ENCODE peak calls at places on chromosome 7, in nine cellular contexts. F, O, U, T, N, Y, P, R and V are unnamed samples. For H3K4me1, the result is how much of the 10 kb centered on the place peaks cover.

GRCh38 chr7:111730476-111731300 is 168.4 kb upstream of the IMMP2L start:
- DNase-seq in F (no peak), N (no peak), Y (no peak), U (peak), T (no peak), O (no peak), P (peak), R (no peak), V (peak)

GRCh38 chr7:116259821-116260440 is 49.6 kb downstream of the TES start:
- DNase-seq in O (no peak), F (no peak), P (no peak), U (peak), R (no peak), Y (no peak), T (no peak), N (no peak), V (no peak)

GRCh38 chr7:20304366-20304765 is 26.3 kb upstream of the ITGB8 start:
- DNase-seq in R (no peak), F (no peak), P (peak), O (no peak), N (no peak), T (peak), U (no peak), Y (no peak), V (no peak)

GRCh38 chr7:43834463-43835251 is 34.7 kb downstream of the MRPS24 start:
- DNase-seq in O (no peak), R (peak), U (no peak), F (peak), T (no peak), Y (no peak), P (no peak), N (no peak), V (no peak)

GRCh38 chr7:2540133-2540532 is 15.2 kb downstream of the BRAT1 start:
- DNase-seq in F (no peak), T (peak), N (no peak), O (no peak), U (no peak), Y (peak), P (no peak), R (no peak), V (no peak)

GRCh38 chr7:28181921-28182517 is 1.4 kb upstream of the JAZF1 start:
- DNase-seq in F (no peak), U (no peak), Y (no peak), O (no peak), P (no peak), N (no peak), R (no peak), T (no peak), V (no peak)

GRCh38 chr7:3002631-3003030 is 41.0 kb downstream of the CARD11 start:
- DNase-seq in O (no peak), N (peak), T (no peak), P (no peak), F (no peak), U (no peak), Y (no peak), R (no peak), V (no peak)

GRCh38 chr7:44071726-44072363 is 6.5 kb upstream of the PGAM2 start:
- DNase-seq in T (peak), P (peak), O (no peak), U (no peak), N (no peak), R (no peak), Y (peak), F (no peak), V (no peak)

GRCh38 chr7:151820486-151821105 is 56.3 kb downstream of the PRKAG2 start:
- DNase-seq in R (no peak), T (no peak), P (no peak), O (no peak), N (no peak), U (no peak), Y (no peak), F (no peak), V (no peak)

GRCh38 chr7:144736880-144737493 is 98.9 kb downstream of the TPK1 start:
- DNase-seq in P (no peak), O (no peak), T (no peak), U (no peak), Y (no peak), F (no peak), R (no peak), N (no peak), V (no peak)

GRCh38 chr7:23654508-23654907 is 25.5 kb upstream of the FAM221A start:
- DNase-seq in F (no peak), R (no peak), U (peak), O (no peak), N (no peak), P (peak), Y (no peak), T (peak), V (peak)

GRCh38 chr7:1938788-1939433 is 268.8 kb downstream of the ELFN1 start:
- DNase-seq in U (no peak), O (peak), R (no peak), P (no peak), Y (peak), N (no peak), F (no peak), T (no peak), V (no peak)

GRCh38 chr7:86991844-86992243 is 67.6 kb downstream of the ELAPOR2 start:
- DNase-seq in P (no peak), O (no peak), Y (no peak), T (no peak), U (no peak), R (no peak), N (no peak), F (no peak), V (no peak)

GRCh38 chr7:19117081-19117869 is at the start of gene TWIST1:
- DNase-seq in T (no peak), F (no peak), N (no peak), Y (peak), U (no peak), P (peak), R (no peak), O (peak), V (no peak)

GRCh38 chr7:148733496-148733895 is 34.8 kb downstream of the CUL1 start:
- DNase-seq in T (no peak), O (no peak), P (no peak), N (no peak), Y (no peak), F (no peak), R (no peak), U (no peak), V (no peak)

GRCh38 chr7:87797798-87798403 is 78.3 kb downstream of the SLC25A40 start:
- DNase-seq in P (peak), T (no peak), O (no peak), N (no peak), R (peak), F (no peak), U (peak), Y (no peak), V (peak)

GRCh38 chr7:112205348-112206237 is 606 bp downstream of the DOCK4 start:
- DNase-seq in T (peak), Y (peak), N (no peak), R (no peak), F (peak), O (peak), P (peak), U (peak), V (no peak)

GRCh38 chr7:16708980-16709379 is 44.6 kb upstream of the TSPAN13 start:
- DNase-seq in F (no peak), N (no peak), Y (no peak), P (peak), U (no peak), T (no peak), R (no peak), O (no peak), V (no peak)

GRCh38 chr7:127705461-127705959 is 53.5 kb downstream of the SND1 start:
- DNase-seq in O (no peak), Y (no peak), T (no peak), P (no peak), F (no peak), N (no peak), U (no peak), R (no peak), V (no peak)

GRCh38 chr7:131900785-131901287 is 344.4 kb upstream of the PODXL start:
- DNase-seq in O (no peak), T (no peak), N (no peak), Y (no peak), U (no peak), P (no peak), R (no peak), F (no peak), V (no peak)

GRCh38 chr7:34342403-34342802 is 315.6 kb upstream of the NPSR1 start:
- DNase-seq in F (no peak), T (no peak), P (peak), N (no peak), U (no peak), Y (no peak), O (no peak), R (no peak), V (no peak)

GRCh38 chr7:116316838-116317612 is 106.7 kb downstream of the TES start:
- DNase-seq in U (peak), N (no peak), T (no peak), O (no peak), R (peak), Y (peak), P (peak), F (no peak), V (no peak)

GRCh38 chr7:105678811-105679495 is 97.7 kb upstream of the EFCAB10 start:
- DNase-seq in F (no peak), T (peak), R (no peak), Y (peak), U (no peak), P (no peak), O (peak), N (peak), V (no peak)

DNA sequence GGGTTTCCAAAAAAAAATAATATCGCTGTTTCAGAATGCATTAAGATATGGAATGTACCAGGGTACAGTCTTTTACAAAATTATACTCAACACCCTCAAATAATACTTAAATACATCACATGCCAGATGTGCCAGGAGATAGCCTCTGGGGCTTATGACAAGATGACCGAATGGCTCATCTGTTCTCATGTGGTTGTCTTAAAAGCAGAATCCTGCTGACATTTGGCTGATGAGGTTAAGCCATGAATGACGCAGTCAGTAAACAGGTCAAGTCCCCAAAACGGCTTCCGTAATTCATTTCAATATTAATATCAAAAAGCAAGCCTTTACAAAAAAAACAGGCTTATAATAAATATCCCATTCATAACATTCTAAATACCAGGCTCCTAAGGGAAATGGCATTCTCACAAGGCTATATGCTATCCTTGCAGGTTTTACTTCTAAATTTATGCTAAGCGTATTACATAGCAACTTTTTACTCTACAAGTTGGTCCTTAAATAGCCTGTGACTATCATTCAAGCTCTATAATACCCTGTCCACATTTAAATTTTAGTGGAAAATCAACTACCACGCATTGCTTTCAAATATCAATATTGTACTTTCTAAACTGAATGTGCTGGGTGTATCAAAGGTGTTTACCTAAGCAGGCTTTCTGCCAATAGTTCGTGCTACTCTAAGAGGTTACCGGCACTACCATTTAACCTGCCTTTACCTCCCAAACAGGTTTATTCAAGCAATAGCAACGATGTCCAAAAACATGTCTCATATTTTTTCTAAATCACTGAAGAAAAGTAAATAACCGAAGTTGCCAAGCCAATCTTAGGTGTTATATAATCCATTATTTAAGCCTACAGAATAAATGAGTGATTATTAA is 15.6 kb downstream of the SMURF1 start:
- DNase-seq in F (no peak), O (no peak), P (no peak), N (no peak), R (no peak), T (no peak), Y (no peak), U (no peak), V (no peak)
- H3K4me3 ChIP-seq in F (no peak), O (no peak), P (no peak), N (no peak), R (no peak), T (no peak), Y (no peak), U (no peak), V (no peak)

DNA sequence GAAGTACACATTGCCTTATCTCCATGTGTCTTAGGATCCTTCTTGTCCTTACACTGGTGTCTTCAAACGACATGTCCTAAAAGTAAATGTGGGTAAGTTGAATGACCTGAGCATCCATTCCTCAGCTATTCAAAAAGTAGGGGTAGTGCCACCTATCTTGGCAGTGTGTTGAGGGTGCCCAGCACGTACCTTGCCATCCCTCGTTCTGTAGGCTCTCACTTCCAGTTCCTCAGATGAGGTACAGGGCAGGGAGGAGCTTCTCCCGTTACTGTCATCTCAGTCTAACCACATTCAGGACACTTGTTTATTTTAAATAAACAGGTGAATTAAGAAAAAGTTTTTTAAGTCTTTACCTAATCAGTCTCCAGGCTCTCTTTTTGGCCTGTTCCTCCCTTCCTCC is 13.0 kb downstream of the BUD23 start:
- DNase-seq in U (no peak), O (no peak), F (no peak), P (no peak), T (no peak), N (no peak), R (no peak), Y (no peak), V (no peak)
- H3K4me1 ChIP-seq in U (under half), O (under half), F (under half), P (under half), T (under half), N (under half), R (under half), Y (under half), V (under half)

DNA sequence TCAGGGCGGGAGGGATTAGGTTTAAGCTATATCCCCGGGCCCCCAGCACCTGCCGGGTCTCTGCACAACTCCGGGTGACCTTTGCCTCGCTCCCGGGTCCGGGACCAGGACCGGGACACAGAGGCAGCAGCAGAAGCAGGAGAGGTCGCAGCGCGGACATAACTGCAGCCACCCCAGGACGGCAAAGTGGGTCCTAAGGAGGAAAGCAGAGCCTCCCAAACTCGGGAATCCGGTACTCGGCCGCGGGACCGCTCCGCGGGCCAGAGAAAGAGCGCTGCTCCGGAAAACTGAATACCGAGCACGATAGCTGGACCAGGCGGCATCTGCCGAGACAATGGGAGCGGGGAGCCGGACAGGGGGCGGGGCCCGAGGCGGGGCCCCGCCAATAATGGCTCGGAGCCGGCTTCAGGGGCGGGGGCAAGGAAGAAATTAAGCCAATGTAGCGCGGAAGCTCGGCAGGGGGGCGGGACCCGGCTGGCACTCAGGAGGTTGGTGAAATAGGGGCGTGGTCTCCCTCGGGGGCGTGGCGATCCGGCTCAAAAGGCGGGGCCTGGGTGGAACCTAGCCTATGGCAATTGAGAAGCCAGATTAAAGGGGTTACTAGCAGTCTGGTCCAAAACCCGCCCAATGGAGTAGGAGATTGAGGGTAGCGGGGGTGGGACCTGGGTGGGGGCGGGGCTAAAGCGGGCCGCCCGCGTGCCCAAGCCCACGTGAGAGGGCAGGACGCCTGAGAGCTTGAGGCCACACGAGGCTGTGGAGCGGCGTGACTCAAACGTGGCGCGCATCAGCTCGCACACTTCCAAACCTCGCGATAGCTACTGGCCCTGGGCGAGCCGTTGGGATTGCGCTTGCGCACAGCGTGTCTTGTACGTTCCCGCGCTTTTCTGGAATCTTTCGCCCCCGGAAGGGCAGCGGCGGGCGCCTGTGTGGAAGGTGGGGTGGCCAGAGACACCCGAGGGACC is at the start of the genes GPC2 and STAG3:
- DNase-seq in F (peak), U (peak), P (peak), N (peak), O (peak), R (peak), T (peak), Y (peak), V (peak)
- H3K27ac ChIP-seq in F (no peak), U (peak), P (no peak), N (peak), O (no peak), R (no peak), T (peak), Y (no peak), V (no peak)

DNA sequence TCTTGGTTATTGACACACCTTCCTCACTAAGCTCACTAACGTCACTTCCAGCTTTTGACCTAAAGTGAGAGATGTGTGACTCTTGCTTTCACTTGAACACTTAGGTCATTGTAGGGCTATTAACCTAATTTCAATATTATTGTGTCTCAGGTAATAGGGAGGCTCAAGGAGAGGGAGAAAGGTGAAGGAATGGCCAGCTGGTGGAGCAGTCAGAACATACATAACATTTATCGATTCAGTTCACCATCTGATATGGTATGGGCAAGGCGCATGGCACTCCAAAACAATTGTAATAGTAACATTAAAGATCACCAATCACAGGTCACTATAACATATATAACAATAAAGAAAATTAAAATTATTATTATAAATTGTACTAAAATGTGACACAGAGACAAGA is 94.9 kb upstream of the FAM20C start:
- DNase-seq in R (no peak), O (no peak), T (no peak), N (no peak), Y (no peak), F (no peak), U (no peak), P (no peak), V (no peak)
- H3K4me3 ChIP-seq in R (no peak), O (no peak), T (no peak), N (no peak), Y (no peak), F (no peak), U (no peak), P (no peak), V (no peak)

DNA sequence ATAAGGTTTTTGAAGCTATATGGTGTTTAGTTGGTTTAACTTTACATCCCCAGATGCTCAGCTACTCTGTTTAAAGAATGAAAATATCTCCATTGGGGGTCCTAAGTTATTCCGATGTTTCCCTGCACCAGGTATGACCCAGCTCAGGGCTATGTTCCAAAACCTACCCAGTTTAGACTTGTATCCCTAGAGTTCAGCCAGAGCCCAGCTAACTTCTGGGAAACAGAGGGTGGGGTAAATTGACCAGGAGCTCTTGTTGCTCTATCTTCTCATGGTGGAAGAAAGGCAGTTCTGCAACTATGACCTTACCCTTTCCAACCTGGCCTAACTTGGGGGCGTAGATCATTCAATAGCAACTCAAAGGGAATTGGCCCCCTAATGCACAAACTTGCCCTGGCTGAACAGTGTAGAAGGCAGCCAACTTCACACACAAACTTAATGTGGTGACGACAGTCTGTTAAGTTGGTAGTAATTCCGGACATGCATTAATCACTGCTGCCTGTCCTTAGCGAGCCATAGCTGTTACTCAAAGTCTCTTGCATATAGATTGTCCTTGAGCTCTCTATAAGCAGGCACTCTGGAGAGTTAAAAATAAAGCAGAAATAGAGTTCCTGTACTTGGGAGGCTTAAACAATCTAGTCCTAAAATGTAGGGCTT is 5.4 kb upstream of the ZNRF2 start:
- DNase-seq in U (no peak), N (no peak), O (no peak), F (no peak), P (no peak), R (no peak), Y (no peak), T (no peak), V (no peak)
- H3K4me1 ChIP-seq in U (under half), N (under half), O (under half), F (under half), P (under half), R (under half), Y (under half), T (under half), V (under half)

GRCh38 chr7:136293272-136293671 is 316.1 kb upstream of the MTPN start:
- DNase-seq in Y (no peak), R (peak), N (no peak), O (no peak), U (no peak), F (no peak), T (no peak), P (no peak), V (no peak)

GRCh38 chr7:136293841-136294391 is 316.8 kb upstream of the MTPN start:
- DNase-seq in R (no peak), N (no peak), U (no peak), T (no peak), O (no peak), F (no peak), Y (no peak), P (no peak), V (no peak)

GRCh38 chr7:136292365-136292764 is 315.2 kb upstream of the MTPN start:
- DNase-seq in N (no peak), F (no peak), U (no peak), T (no peak), R (no peak), P (no peak), O (no peak), Y (no peak), V (no peak)

GRCh38 chr7:136294977-136295376 is 317.8 kb upstream of the MTPN start:
- DNase-seq in O (no peak), Y (no peak), F (no peak), T (no peak), P (no peak), U (no peak), R (no peak), N (no peak), V (no peak)
- H3K27ac ChIP-seq in O (no peak), Y (no peak), F (no peak), T (no peak), P (no peak), U (no peak), R (no peak), N (no peak), V (no peak)